ENCODE peak calls at places on chromosomes 11 and 22, in five cellular contexts. K is HepG2, P is HCT116, J is SK-N-SH, W is GM12878. O is an unnamed sample.

GRCh38 chr11:83156996-83157754 is at the start of gene PCF11:
- DNase-seq in K (no peak), P (no peak), J (no peak), W (no peak), O (no peak)

GRCh38 chr11:25734592-25735211 is 597.2 kb upstream of the ANO3 start:
- DNase-seq in K (peak; percentile 8), P (no peak), J (peak; percentile 12), W (no peak), O (no peak)

GRCh38 chr11:128179049-128179448 is 408.3 kb downstream of the ETS1 start:
- DNase-seq in K (no peak), P (no peak), J (peak; percentile 51), W (no peak), O (no peak)

GRCh38 chr11:61968758-61969390 is 1.4 kb upstream of the FTH1 start:
- DNase-seq in K (no peak), P (no peak), J (no peak), W (no peak), O (no peak)

GRCh38 chr11:119803726-119804294 is 74.8 kb upstream of the NECTIN1 start:
- DNase-seq in K (no peak), P (no peak), J (no peak), W (no peak), O (no peak)

GRCh38 chr11:61574611-61575010 is 6.3 kb downstream of the SYT7 start:
- DNase-seq in K (no peak), P (no peak), J (peak; percentile 78), W (no peak), O (no peak)

GRCh38 chr22:30212363-30212995 is 34.1 kb downstream of the LIF start:
- DNase-seq in K (peak; percentile 96), P (peak; percentile 93), J (peak; percentile 30), W (no peak), O (peak; percentile 40)

GRCh38 chr22:45612451-45612901 is 59.2 kb upstream of the ATXN10 start:
- DNase-seq in K (no peak), P (no peak), J (no peak), W (no peak), O (no peak)

GRCh38 chr11:78313181-78313788 is 104.3 kb downstream of the GAB2 start:
- DNase-seq in K (peak; percentile 36), P (peak; percentile 10), J (no peak), W (no peak), O (no peak)
- TF ChIP-seq RAD21 in K (no peak), P (no peak), J (no peak), W (no peak), O (no peak)

DNA sequence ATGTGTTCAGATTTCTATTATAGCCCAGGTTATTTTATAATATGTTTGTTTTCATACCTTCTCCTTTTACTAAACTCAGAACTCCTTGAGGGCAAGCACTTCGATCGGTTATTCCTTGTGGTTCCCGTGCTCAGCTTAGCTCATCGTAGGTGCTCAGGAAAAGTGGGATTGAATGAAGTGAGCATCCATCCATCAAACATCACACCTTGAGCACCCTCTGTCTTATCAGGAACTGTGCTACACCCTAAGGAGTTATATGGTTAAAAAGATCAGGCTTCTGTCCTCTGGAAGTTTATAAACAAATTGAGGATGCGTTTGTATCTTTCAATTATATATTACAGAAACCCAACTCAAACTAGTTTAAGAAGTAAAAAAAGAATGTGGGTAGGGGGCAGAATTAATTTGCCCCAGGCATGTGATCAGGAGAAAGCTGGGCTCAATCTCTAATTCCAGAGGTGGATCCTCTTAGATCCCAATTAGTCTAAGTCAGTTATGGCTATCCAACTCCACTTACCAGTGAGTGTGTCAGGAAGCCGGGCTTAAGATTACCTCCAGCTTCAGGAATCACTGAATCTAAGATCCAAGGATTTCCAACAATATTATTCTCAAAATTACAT is 59.9 kb upstream of the RRAS2 start:
- DNase-seq in K (peak; percentile 38), P (peak; percentile 48), J (peak; percentile 34), W (no peak), O (peak; percentile 46)
- TF ChIP-seq YY1 in K (no peak), P (no peak), J (no peak), W (no peak), O (no peak)

DNA sequence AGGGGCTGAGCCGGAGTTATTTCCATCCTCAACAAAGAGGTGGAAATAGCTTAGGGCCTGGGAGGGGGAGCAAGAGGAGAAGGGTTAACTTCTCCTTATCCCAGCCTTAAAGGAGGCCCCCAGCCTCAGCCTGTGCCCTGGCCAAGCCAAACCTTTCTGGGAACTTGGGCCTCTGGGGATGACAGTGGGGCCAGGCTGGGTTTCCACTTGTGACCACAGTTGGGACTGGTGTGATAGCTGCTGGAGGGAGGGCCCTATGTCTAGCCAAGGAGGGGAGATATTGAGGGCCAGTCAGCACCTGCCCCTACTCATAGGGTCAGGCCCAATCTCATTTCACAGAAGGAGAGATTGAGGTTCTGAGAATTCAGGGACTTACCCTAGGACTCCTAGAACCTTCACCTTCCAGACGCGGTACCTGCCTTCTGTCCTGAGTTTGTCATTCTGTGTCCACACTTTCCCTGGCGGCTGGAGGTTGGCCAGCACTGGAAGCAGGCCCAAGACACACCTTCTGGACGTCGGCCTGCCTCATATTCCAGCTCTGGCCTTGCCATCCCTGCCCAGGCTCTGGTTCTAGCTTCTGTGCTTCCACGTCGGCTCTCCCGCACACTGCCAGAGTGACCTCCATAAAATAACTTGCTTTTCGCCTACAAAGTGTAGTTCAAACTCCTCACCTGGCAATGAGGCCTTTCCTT is 3.1 kb downstream of the RELT start:
- DNase-seq in K (no peak), P (no peak), J (no peak), W (no peak), O (no peak)
- TF ChIP-seq RAD21 in K (no peak), P (no peak), J (no peak), W (no peak), O (no peak)

GRCh38 chr11:369336-370018 is at the start of gene B4GALNT4:
- DNase-seq in K (no peak), P (no peak), J (peak; percentile 99), W (no peak), O (peak; percentile 96)
- TF ChIP-seq YY1 in K (no peak), P (no peak), J (no peak), W (no peak), O (no peak)

DNA sequence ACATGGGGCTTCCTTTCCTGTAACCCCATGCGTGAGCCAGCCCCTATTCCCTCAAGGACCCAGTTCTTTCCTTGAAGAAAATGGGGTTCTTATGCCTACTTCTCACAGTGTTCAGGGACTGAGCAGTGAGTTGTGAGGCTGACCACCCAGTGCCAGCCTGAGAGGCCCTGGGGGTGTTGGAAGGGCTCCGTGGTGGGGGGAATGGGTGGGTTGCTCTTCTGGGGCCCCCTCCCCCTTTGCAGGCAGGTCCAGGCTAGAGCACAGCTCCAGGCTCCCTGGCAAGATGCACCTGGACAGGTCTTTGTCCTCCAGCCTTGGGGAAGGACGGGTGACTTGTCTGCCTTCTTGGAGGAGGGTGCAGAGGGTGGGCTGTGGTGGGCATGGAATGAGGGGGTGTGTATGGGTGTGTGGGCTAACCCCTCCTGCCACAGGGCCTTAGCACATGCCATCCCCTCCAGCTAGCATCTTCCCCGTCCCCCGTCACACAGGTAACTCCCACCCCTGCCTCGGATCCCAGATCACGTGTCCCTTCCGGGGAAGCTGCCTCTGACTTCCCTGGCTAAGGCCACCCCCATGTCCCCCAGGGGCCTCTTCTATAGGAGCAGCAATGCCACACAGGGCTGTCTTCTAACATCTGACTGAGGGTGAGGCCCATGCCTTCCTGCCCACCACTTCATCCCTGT is 64.6 kb downstream of the MYEOV start:
- DNase-seq in K (no peak), P (no peak), J (no peak), W (no peak), O (no peak)
- TF ChIP-seq RAD21 in K (no peak), P (no peak), J (no peak), W (no peak), O (no peak)

DNA sequence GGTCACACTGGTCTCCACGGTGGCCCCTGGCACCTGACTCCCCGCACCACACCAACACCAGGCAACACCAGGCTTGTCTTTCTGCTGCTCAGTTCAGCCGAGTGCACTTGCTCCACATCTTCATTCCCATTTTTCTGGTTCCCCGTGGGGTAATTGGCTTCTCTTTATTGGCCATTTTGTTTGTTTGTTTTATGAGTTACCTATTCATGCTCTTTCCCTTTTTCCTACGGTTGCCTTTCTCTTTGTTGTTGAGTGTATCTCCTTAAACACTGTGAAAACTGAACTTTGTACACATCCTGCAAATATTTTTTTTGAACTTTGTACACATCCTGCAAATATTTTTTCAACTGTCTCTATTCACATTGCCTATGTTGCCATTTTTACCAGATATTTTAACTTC is 834.0 kb downstream of the BRD1 start:
- DNase-seq in K (peak; percentile 61), P (no peak), J (no peak), W (no peak), O (no peak)
- TF ChIP-seq YY1 in K (no peak), P (no peak), J (no peak), W (no peak), O (no peak)

O was measured in K562.